ENCODE peak calls at places on chromosomes 6 and 20, in ten cellular contexts. L is mammary epithelial cell, Q is IMR-90, B is osteoblast, G is GM23248, H is neuronal stem cell, F is A549, J is OCI-LY7, O is H9, E is SK-N-SH. R is an unnamed sample.

GRCh38 chr20:19453781-19454310 is 241.4 kb downstream of the SLC24A3 start:
- DNase-seq in H (no peak), J (no peak), L (no peak), F (no peak), Q (no peak), E (no peak), B (no peak), O (no peak), G (no peak), R (no peak)

GRCh38 chr6:25278557-25278913 is 639 bp upstream of the CARMIL1 start:
- DNase-seq in B (no peak), L (no peak), Q (no peak), F (no peak), G (no peak), H (no peak), J (no peak), E (no peak), O (no peak), R (no peak)

GRCh38 chr20:1265916-1266166 is 253 bp upstream of the SNPH start:
- DNase-seq in Q (no peak), F (no peak), L (no peak), J (no peak), E (no peak), H (no peak), O (no peak), G (no peak), B (no peak), R (no peak)

GRCh38 chr6:491233-491632 is 99.7 kb downstream of the IRF4 start:
- DNase-seq in O (no peak), J (no peak), Q (no peak), H (no peak), B (no peak), G (no peak), L (no peak), E (no peak), F (no peak), R (no peak)

GRCh38 chr20:14896569-14896968 is 559.2 kb upstream of the FLRT3 start:
- DNase-seq in L (no peak), B (no peak), H (no peak), G (no peak), E (no peak), F (no peak), Q (no peak), J (no peak), O (no peak), R (no peak)

GRCh38 chr20:57040924-57041323 is 225.5 kb downstream of the BMP7 start:
- DNase-seq in H (no peak), G (peak), E (no peak), L (peak), B (no peak), F (no peak), O (no peak), J (no peak), Q (peak), R (peak)

GRCh38 chr6:153424719-153425400 is 293.8 kb upstream of the RGS17 start:
- DNase-seq in B (no peak), H (no peak), F (no peak), G (no peak), E (no peak), L (no peak), Q (no peak), O (no peak), J (no peak), R (no peak)

GRCh38 chr6:132598473-132598872 is 8.9 kb upstream of the TAAR5 start:
- DNase-seq in J (peak), O (peak), L (no peak), F (peak), H (no peak), Q (no peak), B (no peak), E (peak), G (peak), R (no peak)

GRCh38 chr6:30875244-30876038 is 8.9 kb upstream of the DDR1 start:
- DNase-seq in Q (no peak), F (no peak), E (no peak), B (peak), J (no peak), O (no peak), H (no peak), L (no peak), G (no peak), R (no peak)

GRCh38 chr20:39630215-39630614 is 668.1 kb downstream of the DHX35 start:
- DNase-seq in Q (no peak), E (peak), B (no peak), L (no peak), G (no peak), O (no peak), J (no peak), H (no peak), F (no peak), R (no peak)

GRCh38 chr20:32445539-32446273 is 87.6 kb downstream of the ASXL1 start:
- DNase-seq in O (peak), Q (no peak), F (no peak), G (no peak), E (peak), H (no peak), B (peak), J (no peak), L (no peak), R (no peak)

GRCh38 chr6:150006961-150007464 is 18.3 kb downstream of the RAET1L start:
- DNase-seq in E (peak), O (no peak), L (no peak), G (peak), J (peak), H (no peak), Q (peak), F (no peak), B (no peak), R (peak)

GRCh38 chr6:108484016-108484415 is 76.7 kb upstream of the FOXO3 start:
- DNase-seq in E (no peak), Q (no peak), L (no peak), O (no peak), F (no peak), H (no peak), J (no peak), G (no peak), B (no peak), R (no peak)

GRCh38 chr6:156866181-156866862 is 89.1 kb downstream of the ARID1B start:
- DNase-seq in J (peak), G (no peak), L (peak), O (no peak), E (no peak), B (peak), F (peak), H (no peak), Q (peak), R (peak)

GRCh38 chr6:15462717-15463525 is 199.9 kb downstream of the DTNBP1 start:
- DNase-seq in O (no peak), H (no peak), Q (peak), J (no peak), G (peak), E (peak), F (no peak), B (no peak), L (no peak), R (no peak)
- H3K4me2 ChIP-seq in O (no peak), H (no peak), Q (peak), J (no peak), G (peak), E (peak), F (no peak), B (peak), L (no peak), R (no peak)

GRCh38 chr6:41705996-41706835 is 29.2 kb downstream of the TFEB start:
- DNase-seq in O (peak), G (peak), E (peak), F (peak), H (peak), B (peak), J (peak), Q (peak), L (peak), R (peak)
- H3K4me2 ChIP-seq in O (no peak), G (peak), E (peak), F (peak), H (no peak), B (peak), J (peak), Q (peak), L (peak), R (peak)

GRCh38 chr20:49768204-49769124 is 44.2 kb upstream of the SLC9A8 start:
- DNase-seq in J (no peak), B (no peak), H (no peak), E (no peak), F (peak), G (peak), L (peak), O (peak), Q (peak), R (peak)

GRCh38 chr20:49770634-49771033 is 42.0 kb upstream of the SLC9A8 start:
- DNase-seq in E (no peak), O (no peak), G (no peak), B (no peak), J (no peak), Q (no peak), H (no peak), L (no peak), F (no peak), R (no peak)

GRCh38 chr20:49766979-49767419 is 45.6 kb upstream of the SLC9A8 start:
- DNase-seq in F (no peak), Q (no peak), H (no peak), G (no peak), L (no peak), J (no peak), B (no peak), E (no peak), O (no peak), R (no peak)

GRCh38 chr20:49765846-49766541 is 46.6 kb upstream of the SLC9A8 start:
- DNase-seq in E (no peak), O (no peak), Q (no peak), B (no peak), H (no peak), G (no peak), J (no peak), L (no peak), F (no peak), R (no peak)

GRCh38 chr20:49769125-49769581 is 43.5 kb upstream of the SLC9A8 start:
- DNase-seq in E (no peak), J (no peak), G (no peak), Q (no peak), B (no peak), O (no peak), L (no peak), F (no peak), H (no peak), R (no peak)
- H3K4me2 ChIP-seq in E (no peak), J (no peak), G (peak), Q (no peak), B (peak), O (no peak), L (peak), F (peak), H (no peak), R (no peak)

DNA sequence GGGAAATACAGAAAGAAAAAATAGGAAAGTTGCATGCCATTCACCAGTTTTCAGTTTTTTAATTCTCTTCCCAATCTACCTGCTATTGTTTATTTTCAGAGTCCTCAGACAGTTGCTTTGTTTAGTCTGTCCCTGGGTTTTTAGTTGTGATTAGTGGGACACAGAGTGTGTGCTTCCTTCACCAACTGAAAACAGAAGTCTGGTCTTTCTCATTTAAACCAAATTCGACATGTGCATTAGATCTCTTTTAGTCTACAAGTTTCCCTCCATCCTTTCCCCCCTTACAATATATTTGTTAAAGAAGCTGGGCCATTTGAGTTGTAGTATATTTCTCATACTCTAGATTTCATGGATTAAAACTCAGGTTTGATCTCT is 58.7 kb upstream of the STMND1 start:
- DNase-seq in H (no peak), E (no peak), Q (no peak), L (no peak), J (no peak), B (no peak), O (no peak), G (no peak), F (no peak), R (no peak)
- H3K4me2 ChIP-seq in H (no peak), E (no peak), Q (no peak), L (no peak), J (no peak), B (peak), O (no peak), G (peak), F (no peak), R (peak)

R was measured in mesenchymal stem cell.